ENCODE peak calls at places on chromosomes 4 and X, in six cellular contexts. L, V, B, Q, U and O are unnamed samples.

GRCh38 chr4:84381759-84382158 is 117.3 kb downstream of the NKX6-1 start:
- DNase-seq in U (no peak), V (no peak), Q (no peak), B (no peak), L (no peak), O (no peak)

GRCh38 chr4:6763330-6763851 is 19.1 kb upstream of the KIAA0232 start:
- DNase-seq in U (no peak), L (no peak), B (peak), V (no peak), Q (no peak), O (no peak)

GRCh38 chr4:38563703-38564490 is 100.1 kb upstream of the KLF3 start:
- DNase-seq in Q (no peak), B (peak), L (no peak), V (peak), U (no peak), O (no peak)

GRCh38 chrX:49155243-49155899 is 7.2 kb upstream of the MAGIX start:
- DNase-seq in V (peak), U (no peak), Q (no peak), L (no peak), B (peak), O (peak)

GRCh38 chr4:6012200-6012599 is 6.0 kb downstream of the C4orf50 start:
- DNase-seq in Q (no peak), L (no peak), U (no peak), V (no peak), B (no peak), O (no peak)

GRCh38 chr4:171794528-171794927 is 18.7 kb upstream of the GALNTL6 start:
- DNase-seq in V (no peak), L (no peak), B (peak), Q (no peak), U (no peak), O (no peak)

GRCh38 chr4:99447079-99447478 is 11.9 kb upstream of the ADH7 start:
- DNase-seq in B (peak), Q (no peak), L (no peak), U (peak), V (peak), O (peak)

GRCh38 chr4:57102050-57102564 is 8.1 kb downstream of the IGFBP7 start:
- DNase-seq in Q (no peak), V (peak), L (no peak), B (no peak), U (no peak), O (no peak)

GRCh38 chr4:77286906-77287305 is 129.9 kb downstream of the CCNG2 start:
- DNase-seq in B (no peak), L (no peak), Q (no peak), V (no peak), U (no peak), O (no peak)

GRCh38 chrX:18351774-18352173 is 2.7 kb downstream of the SCML2 start:
- DNase-seq in V (no peak), B (no peak), Q (no peak), L (no peak), U (no peak), O (no peak)

GRCh38 chr4:171719691-171720090 is 93.5 kb upstream of the GALNTL6 start:
- DNase-seq in V (no peak), Q (no peak), U (no peak), B (no peak), L (no peak), O (no peak)

GRCh38 chr4:88794087-88794486 is 96.5 kb upstream of the NAP1L5 start:
- DNase-seq in B (no peak), L (no peak), V (no peak), Q (no peak), U (no peak), O (no peak)

GRCh38 chrX:130086414-130087207 is 23.7 kb downstream of the ELF4 start:
- DNase-seq in Q (peak), U (no peak), B (peak), V (no peak), L (no peak), O (peak)

GRCh38 chr4:35300996-35301774 is 943.1 kb downstream of the ARAP2 start:
- DNase-seq in B (no peak), V (no peak), Q (no peak), L (no peak), U (no peak), O (no peak)

GRCh38 chrX:51779306-51779705 is 36.1 kb downstream of the GSPT2 start:
- DNase-seq in Q (no peak), V (no peak), U (no peak), B (no peak), L (no peak), O (no peak)

GRCh38 chrX:149572743-149573142 is 14.5 kb downstream of the MAGEA9B start:
- DNase-seq in B (no peak), U (no peak), L (no peak), V (no peak), Q (no peak), O (no peak)

GRCh38 chr4:113397114-113397701 is 347.8 kb downstream of the ANK2 start:
- DNase-seq in V (peak), Q (no peak), B (no peak), L (no peak), U (peak), O (no peak)

DNA sequence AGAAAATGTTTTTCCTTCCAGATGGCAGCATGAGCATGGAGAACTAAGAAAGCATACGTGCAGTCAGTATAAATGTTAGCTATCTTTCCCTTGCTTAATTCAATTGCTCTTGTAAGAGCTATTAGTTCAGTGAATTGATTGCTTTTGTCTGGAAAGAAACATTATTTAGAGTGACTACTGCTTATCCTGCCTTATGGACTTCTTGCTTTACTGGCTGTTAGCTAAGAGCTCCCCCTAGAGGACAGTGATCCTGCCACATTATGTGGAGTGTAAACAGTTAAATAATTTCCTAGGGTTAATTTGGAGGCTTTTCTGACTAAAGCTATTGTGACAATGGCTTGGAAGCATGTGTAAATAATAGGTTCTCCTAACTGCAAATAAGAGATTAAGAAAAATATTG is 1402.4 kb downstream of the FAM133A start:
- DNase-seq in Q (no peak), L (no peak), V (peak), B (peak), U (no peak), O (peak)
- TF ChIP-seq CTCF in Q (no peak), L (peak), V (peak), B (peak), U (peak), O (peak)

GRCh38 chrX:153649915-153650782 is 3.1 kb downstream of the DUSP9 start:
- DNase-seq in Q (no peak), B (peak), L (no peak), U (no peak), V (no peak), O (no peak)

GRCh38 chrX:153650959-153651358 is 4.0 kb downstream of the DUSP9 start:
- DNase-seq in U (no peak), B (no peak), L (no peak), V (no peak), Q (no peak), O (no peak)

GRCh38 chrX:153647461-153648357 is 706 bp downstream of the DUSP9 start:
- DNase-seq in U (no peak), Q (no peak), L (no peak), B (no peak), V (no peak), O (no peak)

GRCh38 chrX:153648358-153649177 is 1.6 kb downstream of the DUSP9 start:
- DNase-seq in U (no peak), Q (no peak), V (no peak), L (no peak), B (no peak), O (no peak)

DNA sequence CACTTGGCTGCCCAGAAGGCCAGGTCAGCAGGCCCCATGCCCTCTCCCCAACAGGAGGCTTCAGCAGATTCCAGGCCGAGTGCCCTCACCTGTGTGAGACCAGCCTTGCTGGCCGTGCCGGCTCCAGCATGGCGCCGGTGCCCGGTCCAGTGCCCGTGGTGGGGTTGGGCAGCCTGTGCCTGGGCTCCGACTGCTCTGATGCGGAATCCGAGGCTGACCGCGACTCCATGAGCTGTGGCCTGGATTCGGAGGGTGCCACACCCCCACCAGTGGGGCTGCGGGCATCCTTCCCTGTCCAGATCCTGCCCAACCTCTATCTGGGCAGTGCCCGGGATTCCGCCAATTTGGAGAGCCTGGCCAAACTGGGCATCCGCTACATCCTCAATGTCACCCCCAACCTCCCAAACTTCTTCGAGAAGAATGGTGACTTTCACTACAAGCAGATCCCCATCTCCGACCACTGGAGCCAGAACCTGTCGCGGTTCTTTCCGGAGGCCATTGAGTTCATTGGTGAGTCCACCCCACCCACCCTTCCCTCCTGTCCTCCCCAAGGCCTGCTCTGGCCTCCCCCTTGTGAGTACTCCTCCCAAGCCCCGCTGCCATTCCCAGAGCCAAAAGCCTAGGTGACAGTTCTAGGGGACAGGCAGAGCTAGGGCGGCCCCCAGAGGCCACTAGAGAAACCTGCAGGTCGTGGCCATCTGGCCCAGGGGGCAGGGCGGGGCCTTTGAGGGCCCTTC is 2.3 kb downstream of the DUSP9 start:
- DNase-seq in U (no peak), L (no peak), Q (no peak), V (no peak), B (peak), O (peak)
- TF ChIP-seq CTCF in U (peak), L (peak), Q (no peak), V (peak), B (peak), O (peak)

GRCh38 chr4:3136454-3136853 is 62.0 kb downstream of the HTT start:
- DNase-seq in B (no peak), Q (no peak), L (no peak), V (peak), U (no peak), O (no peak)
- TF ChIP-seq CTCF in B (no peak), Q (peak), L (peak), V (peak), U (peak), O (peak)

DNA sequence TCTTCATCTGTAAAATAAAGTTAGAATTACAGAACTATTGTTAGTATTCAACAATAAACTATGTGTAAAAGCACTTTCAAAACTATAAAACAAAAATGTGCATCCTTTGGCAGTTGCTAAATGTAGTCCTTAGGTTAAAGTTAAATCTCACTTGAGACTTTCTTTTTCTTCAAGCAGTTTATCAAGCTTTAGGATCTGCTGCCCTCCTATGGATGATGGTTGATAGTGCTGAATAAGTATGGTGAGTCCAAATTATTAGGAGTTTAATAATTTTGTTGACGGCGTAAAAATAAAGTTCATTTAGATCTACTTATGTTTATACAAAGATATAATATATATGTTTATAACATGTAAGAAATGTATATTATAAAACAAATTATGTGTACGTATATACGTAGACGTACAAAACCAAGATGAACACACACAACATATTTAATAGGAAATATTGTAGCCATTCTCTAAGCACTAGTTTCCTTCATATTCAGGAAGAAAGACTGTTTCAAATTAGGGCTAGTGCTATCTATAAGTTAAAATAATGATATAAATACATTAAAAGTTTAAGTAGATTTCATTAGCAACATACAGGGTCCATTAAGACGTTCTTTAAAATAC is 22.3 kb downstream of the UGT2A2 start:
- DNase-seq in U (no peak), B (peak), Q (no peak), L (no peak), V (peak), O (no peak)
- TF ChIP-seq CTCF in U (no peak), B (peak), Q (no peak), L (peak), V (peak), O (no peak)